ENCODE peak calls at places on chromosomes 5 and 9, in six cellular contexts. U is ACHN; Z is SHP77; G is LoVo; Y is stimulated activated CD4-positive, alpha-beta T cell treated with anti-CD3 and anti-CD28 coated beads, Interleukin-1b, Interleukin-23, amount 100 ng/mL, for 48 hours; E is cardiac fibroblast. K is an unnamed sample.

GRCh38 chr5:124741711-124742496 is 4.5 kb downstream of the ZNF608 start:
- DNase-seq in U (peak), E (peak), G (peak), Y (no peak), Z (no peak), K (no peak)

GRCh38 chr5:130799015-130799414 is 366.0 kb downstream of the HINT1 start:
- DNase-seq in U (no peak), E (no peak), Z (no peak), Y (no peak), G (no peak), K (no peak)

GRCh38 chr5:116375926-116376325 is 198.7 kb downstream of the SEMA6A start:
- DNase-seq in E (no peak), Z (peak), G (no peak), Y (no peak), U (no peak), K (no peak)

GRCh38 chr5:98933446-98934072 is 4.8 kb upstream of the CHD1 start:
- DNase-seq in Z (no peak), G (no peak), E (no peak), U (no peak), Y (no peak), K (no peak)

GRCh38 chr5:68243681-68244080 is 28.1 kb downstream of the PIK3R1 start:
- DNase-seq in E (no peak), G (no peak), Y (no peak), Z (no peak), U (no peak), K (no peak)

GRCh38 chr9:77864096-77864889 is 167.3 kb downstream of the GNAQ start:
- DNase-seq in U (no peak), G (no peak), E (peak), Y (no peak), Z (no peak), K (no peak)

GRCh38 chr9:133355881-133356357 is 368 bp downstream of the SURF1 start:
- DNase-seq in E (no peak), Y (no peak), U (peak), G (no peak), Z (no peak), K (no peak)

GRCh38 chr5:36795366-36795765 is 81.2 kb upstream of the NIPBL start:
- DNase-seq in E (no peak), U (no peak), Z (no peak), Y (no peak), G (no peak), K (no peak)

GRCh38 chr5:81948349-81948748 is 23.5 kb upstream of the ATG10 start:
- DNase-seq in U (no peak), Z (no peak), G (no peak), Y (no peak), E (peak), K (no peak)

GRCh38 chr5:160001457-160001856 is 7.5 kb upstream of the TTC1 start:
- DNase-seq in G (no peak), U (no peak), E (no peak), Y (no peak), Z (peak), K (no peak)

GRCh38 chr9:133163559-133164208 is at the start of gene GBGT1:
- DNase-seq in U (peak), E (peak), Y (no peak), Z (no peak), G (no peak), K (no peak)

GRCh38 chr9:3783156-3783555 is 257.4 kb upstream of the RFX3 start:
- DNase-seq in G (no peak), E (peak), Y (no peak), Z (no peak), U (no peak), K (no peak)